ENCODE peak calls at places on chromosomes 11 and 22, in six cellular contexts. One of them, this sample, is unnamed.

GRCh38 chr11:34406413-34406812 is 32.3 kb upstream of the CAT start:
- DNase-seq in BE2C: no peak
- DNase-seq in RWPE2: no peak
- DNase-seq in foreskin melanocyte: no peak
- DNase-seq in Right ventricle myocardium superior: no peak
- DNase-seq in astrocyte of the cerebellum: no peak
- DNase-seq in this sample: no peak

GRCh38 chr11:126060651-126061220 is 1.9 kb downstream of the CDON start:
- DNase-seq in BE2C: no peak
- DNase-seq in RWPE2: no peak
- DNase-seq in foreskin melanocyte: no peak
- DNase-seq in Right ventricle myocardium superior: no peak
- DNase-seq in astrocyte of the cerebellum: no peak
- DNase-seq in this sample: no peak

GRCh38 chr11:92180664-92181251 is 43.9 kb upstream of the FAT3 start:
- DNase-seq in BE2C: no peak
- DNase-seq in RWPE2: no peak
- DNase-seq in foreskin melanocyte: no peak
- DNase-seq in Right ventricle myocardium superior: no peak
- DNase-seq in astrocyte of the cerebellum: peak; percentile 50
- DNase-seq in this sample: no peak

GRCh38 chr11:44946268-44946667 is 4.4 kb downstream of the TP53I11 start:
- DNase-seq in BE2C: no peak
- DNase-seq in RWPE2: no peak
- DNase-seq in foreskin melanocyte: no peak
- DNase-seq in Right ventricle myocardium superior: peak; percentile 92
- DNase-seq in astrocyte of the cerebellum: no peak
- DNase-seq in this sample: no peak

GRCh38 chr22:20432244-20432686 is 5.4 kb downstream of the SCARF2 start:
- DNase-seq in BE2C: no peak
- DNase-seq in RWPE2: peak; percentile 23
- DNase-seq in foreskin melanocyte: no peak
- DNase-seq in Right ventricle myocardium superior: no peak
- DNase-seq in astrocyte of the cerebellum: no peak
- DNase-seq in this sample: no peak

GRCh38 chr11:105000797-105001196 is 22.2 kb downstream of the CASP5 start:
- DNase-seq in BE2C: no peak
- DNase-seq in RWPE2: no peak
- DNase-seq in foreskin melanocyte: no peak
- DNase-seq in Right ventricle myocardium superior: peak; percentile 44
- DNase-seq in astrocyte of the cerebellum: no peak
- DNase-seq in this sample: no peak

GRCh38 chr11:63769044-63769718 is 606 bp upstream of the ZFTA start:
- DNase-seq in BE2C: peak; percentile 19
- DNase-seq in RWPE2: peak; percentile 60
- DNase-seq in foreskin melanocyte: no peak
- DNase-seq in Right ventricle myocardium superior: peak; percentile 58
- DNase-seq in astrocyte of the cerebellum: no peak
- DNase-seq in this sample: no peak

GRCh38 chr22:32261306-32261705 is 6.2 kb upstream of the SLC5A4 start:
- DNase-seq in BE2C: no peak
- DNase-seq in RWPE2: no peak
- DNase-seq in foreskin melanocyte: no peak
- DNase-seq in Right ventricle myocardium superior: no peak
- DNase-seq in astrocyte of the cerebellum: no peak
- DNase-seq in this sample: no peak

GRCh38 chr11:119375629-119376196 is 5.8 kb downstream of the USP2 start:
- DNase-seq in BE2C: peak; percentile 34
- DNase-seq in RWPE2: no peak
- DNase-seq in foreskin melanocyte: no peak
- DNase-seq in Right ventricle myocardium superior: peak; percentile 90
- DNase-seq in astrocyte of the cerebellum: peak; percentile 16
- DNase-seq in this sample: no peak

GRCh38 chr22:27170491-27170890 is 513.1 kb downstream of the MIAT start:
- DNase-seq in BE2C: peak; percentile 76
- DNase-seq in RWPE2: no peak
- DNase-seq in foreskin melanocyte: no peak
- DNase-seq in Right ventricle myocardium superior: no peak
- DNase-seq in astrocyte of the cerebellum: peak; percentile 73
- DNase-seq in this sample: no peak

GRCh38 chr11:69658606-69659450 is 16.3 kb downstream of the LTO1 start:
- DNase-seq in BE2C: no peak
- DNase-seq in RWPE2: peak; percentile 36
- DNase-seq in foreskin melanocyte: no peak
- DNase-seq in Right ventricle myocardium superior: no peak
- DNase-seq in astrocyte of the cerebellum: no peak
- DNase-seq in this sample: no peak

GRCh38 chr11:111604392-111605009 is 2.3 kb downstream of the SIK2 start:
- DNase-seq in BE2C: no peak
- DNase-seq in RWPE2: no peak
- DNase-seq in foreskin melanocyte: peak; percentile 50
- DNase-seq in Right ventricle myocardium superior: no peak
- DNase-seq in astrocyte of the cerebellum: peak; percentile 42
- DNase-seq in this sample: peak; percentile 42

GRCh38 chr11:116725434-116726221 is 47.2 kb downstream of the BUD13 start:
- DNase-seq in BE2C: no peak
- DNase-seq in RWPE2: no peak
- DNase-seq in foreskin melanocyte: no peak
- DNase-seq in Right ventricle myocardium superior: no peak
- DNase-seq in astrocyte of the cerebellum: no peak
- DNase-seq in this sample: no peak